ENCODE peak calls at places on chromosomes 16 and 17, in four cellular contexts. X, I, C and A are unnamed samples.

GRCh38 chr17:7508846-7509245 is 24.7 kb downstream of the POLR2A start:
- DNase-seq in X (no peak), I (peak), C (no peak), A (no peak)

GRCh38 chr17:16484445-16485169 is 7.4 kb downstream of the LRRC75A start:
- DNase-seq in X (no peak), I (no peak), C (no peak), A (no peak)

GRCh38 chr16:1781254-1781653 is 1.1 kb downstream of the SPSB3 start:
- DNase-seq in X (peak), I (no peak), C (no peak), A (no peak)

GRCh38 chr16:1390239-1390638 is 24.3 kb downstream of the UNKL start:
- DNase-seq in X (no peak), I (no peak), C (no peak), A (no peak)

GRCh38 chr16:81837312-81837748 is 58.2 kb downstream of the PLCG2 start:
- DNase-seq in X (no peak), I (no peak), C (no peak), A (no peak)

GRCh38 chr17:63096426-63096825 is 130.4 kb downstream of the TANC2 start:
- DNase-seq in X (no peak), I (no peak), C (peak), A (peak)

GRCh38 chr16:84040206-84040822 is 2.3 kb downstream of the SLC38A8 start:
- DNase-seq in X (no peak), I (no peak), C (no peak), A (no peak)

GRCh38 chr16:74372953-74373846 is 2.9 kb upstream of the NPIPB15 start:
- DNase-seq in X (no peak), I (no peak), C (no peak), A (no peak)

GRCh38 chr17:77501101-77501566 is 360.4 kb downstream of the SEC14L1 start:
- DNase-seq in X (no peak), I (peak), C (no peak), A (no peak)

GRCh38 chr17:7971651-7972050 is 30.8 kb upstream of the GUCY2D start:
- DNase-seq in X (no peak), I (no peak), C (no peak), A (no peak)

GRCh38 chr16:80803341-80804060 is 897 bp downstream of the CDYL2 start:
- DNase-seq in X (peak), I (peak), C (peak), A (no peak)

GRCh38 chr16:56632160-56632847 is at the start of gene MT1M:
- DNase-seq in X (peak), I (no peak), C (no peak), A (no peak)

GRCh38 chr16:56631832-56632159 is 663 bp upstream of the MT1M start:
- DNase-seq in X (no peak), I (no peak), C (no peak), A (no peak)

GRCh38 chr16:56633535-56633934 is 1.1 kb downstream of the MT1M start:
- DNase-seq in X (no peak), I (no peak), C (no peak), A (no peak)

GRCh38 chr16:56631197-56631596 is 1.3 kb upstream of the MT1M start:
- DNase-seq in X (no peak), I (no peak), C (no peak), A (no peak)

DNA sequence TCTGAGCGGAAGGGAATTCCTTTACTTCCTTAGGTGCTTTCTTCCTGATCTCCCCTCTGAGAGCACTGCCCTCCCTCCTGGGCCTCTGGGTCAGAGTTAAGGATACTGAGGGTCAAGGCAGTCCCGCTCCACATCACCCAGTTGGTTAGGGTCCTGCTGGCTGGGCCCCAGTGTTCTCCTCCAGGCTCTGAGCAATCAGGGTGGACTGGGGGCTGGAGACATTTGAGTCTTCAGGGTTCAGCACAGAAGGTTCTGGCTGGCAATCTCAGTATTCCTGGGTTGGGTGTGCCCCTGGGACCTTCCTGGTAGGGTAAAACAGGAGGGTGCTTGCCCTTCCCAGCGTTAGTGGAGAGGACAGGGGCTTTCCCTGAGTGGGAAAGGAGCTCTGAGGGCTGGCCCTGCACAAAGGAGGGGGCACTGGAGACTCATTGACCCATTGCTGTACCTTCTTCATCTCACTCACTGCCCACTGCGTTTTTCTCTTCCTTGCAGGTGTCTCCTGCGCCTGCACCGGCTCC is 448 bp downstream of the MT1M start:
- DNase-seq in X (no peak), I (no peak), C (no peak), A (no peak)
- H3K4me3 ChIP-seq in X (peak), I (peak), C (peak), A (peak)

GRCh38 chr16:47848481-47849109 is 307.2 kb downstream of the ABCC12 start:
- DNase-seq in X (no peak), I (no peak), C (peak), A (peak)
- TF ChIP-seq CTCF in X (no peak), I (no peak), C (no peak), A (no peak)

GRCh38 chr17:42458497-42459255 is at the start of gene ATP6V0A1:
- DNase-seq in X (peak), I (peak), C (peak), A (no peak)

GRCh38 chr17:42459256-42459982 is 741 bp downstream of the ATP6V0A1 start:
- DNase-seq in X (peak), I (peak), C (peak), A (no peak)

GRCh38 chr17:42459983-42460300 is 1.3 kb downstream of the ATP6V0A1 start:
- DNase-seq in X (no peak), I (no peak), C (peak), A (no peak)

GRCh38 chr17:42456223-42457106 is 2.2 kb upstream of the ATP6V0A1 start:
- DNase-seq in X (no peak), I (no peak), C (peak), A (no peak)

DNA sequence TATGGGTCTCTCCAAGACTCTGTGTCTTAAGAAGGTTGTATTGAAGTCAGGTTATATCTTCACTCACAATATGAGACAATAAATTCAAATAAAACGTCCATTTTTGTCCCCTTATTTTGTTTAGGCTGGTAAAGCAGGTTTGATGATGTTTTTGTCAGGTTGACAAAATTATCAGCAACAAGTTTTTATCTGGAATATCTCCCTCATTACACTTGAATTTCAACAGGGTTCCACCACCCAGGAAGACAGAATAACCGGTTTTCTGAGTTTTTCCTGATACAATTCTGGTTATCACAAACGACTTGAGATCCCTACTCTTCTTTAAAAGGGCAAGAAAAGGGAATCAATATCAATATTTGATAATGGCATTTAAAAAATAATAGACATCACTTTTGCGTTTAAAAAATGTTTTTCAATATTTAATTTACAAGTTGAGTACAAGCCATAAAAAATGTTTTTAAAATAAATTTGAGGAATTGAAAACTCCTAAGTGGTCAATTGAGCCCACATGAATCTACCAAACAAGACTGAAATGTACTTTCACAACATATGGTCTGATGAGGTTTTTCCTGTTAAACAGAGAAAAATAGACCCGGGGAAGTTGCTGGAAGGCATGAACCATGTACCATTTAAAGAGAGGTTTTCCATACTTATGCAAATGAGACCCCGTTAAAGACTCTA is 1.4 kb upstream of the ATP6V0A1 start:
- DNase-seq in X (no peak), I (no peak), C (peak), A (no peak)
- H3K4me3 ChIP-seq in X (no peak), I (no peak), C (no peak), A (no peak)

GRCh38 chr17:32755045-32755805 is 121.7 kb downstream of the MYO1D start:
- DNase-seq in X (no peak), I (no peak), C (peak), A (peak)
- TF ChIP-seq CTCF in X (peak), I (peak), C (peak), A (peak)

GRCh38 chr17:18921485-18921884 is 30.5 kb upstream of the SLC5A10 start:
- DNase-seq in X (no peak), I (no peak), C (no peak), A (no peak)

GRCh38 chr17:18920911-18921441 is 31.0 kb upstream of the SLC5A10 start:
- DNase-seq in X (no peak), I (no peak), C (peak), A (no peak)

GRCh38 chr17:18919963-18920362 is 32.0 kb upstream of the SLC5A10 start:
- DNase-seq in X (no peak), I (peak), C (no peak), A (no peak)

GRCh38 chr17:18917506-18918032 is 34.4 kb upstream of the SLC5A10 start:
- DNase-seq in X (no peak), I (no peak), C (no peak), A (no peak)

GRCh38 chr17:18916816-18917496 is 35.0 kb upstream of the SLC5A10 start:
- DNase-seq in X (no peak), I (no peak), C (peak), A (no peak)
- H3K4me3 ChIP-seq in X (no peak), I (no peak), C (no peak), A (no peak)

DNA sequence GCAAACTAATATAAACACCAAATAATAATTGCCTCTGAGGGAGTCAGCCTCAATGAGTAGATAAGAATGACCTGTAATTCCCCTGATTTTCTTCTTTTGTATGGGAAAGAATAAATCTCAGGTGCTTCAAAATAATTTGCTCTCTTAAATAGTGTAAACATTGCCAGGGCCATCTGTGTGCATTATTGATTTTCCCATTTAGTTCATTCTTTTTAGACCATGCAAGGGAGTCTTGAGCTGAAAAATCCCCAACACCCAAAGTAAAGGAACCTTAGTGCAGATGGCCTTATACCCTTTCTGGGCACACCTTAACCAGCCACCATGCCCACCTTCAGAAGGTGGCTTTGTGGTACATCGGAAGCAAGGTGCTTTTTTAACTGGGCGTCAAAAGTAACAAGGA is 267.2 kb downstream of the TMEM114 start:
- DNase-seq in X (no peak), I (no peak), C (no peak), A (no peak)
- TF ChIP-seq CTCF in X (no peak), I (no peak), C (no peak), A (no peak)

GRCh38 chr17:21287703-21288449 is 3.4 kb downstream of the MAP2K3 start:
- DNase-seq in X (peak), I (peak), C (peak), A (peak)
- H3K4me3 ChIP-seq in X (peak), I (peak), C (peak), A (peak)

GRCh38 chr16:66714062-66714461 is 17.5 kb upstream of the CMTM4 start:
- DNase-seq in X (no peak), I (no peak), C (no peak), A (no peak)

GRCh38 chr16:66714659-66715307 is 18.2 kb upstream of the CMTM4 start:
- DNase-seq in X (no peak), I (peak), C (no peak), A (no peak)

GRCh38 chr16:66717776-66718175 is 21.2 kb upstream of the CMTM4 start:
- DNase-seq in X (no peak), I (no peak), C (no peak), A (no peak)

GRCh38 chr16:66719246-66719645 is 22.7 kb upstream of the CMTM4 start:
- DNase-seq in X (no peak), I (no peak), C (no peak), A (no peak)

DNA sequence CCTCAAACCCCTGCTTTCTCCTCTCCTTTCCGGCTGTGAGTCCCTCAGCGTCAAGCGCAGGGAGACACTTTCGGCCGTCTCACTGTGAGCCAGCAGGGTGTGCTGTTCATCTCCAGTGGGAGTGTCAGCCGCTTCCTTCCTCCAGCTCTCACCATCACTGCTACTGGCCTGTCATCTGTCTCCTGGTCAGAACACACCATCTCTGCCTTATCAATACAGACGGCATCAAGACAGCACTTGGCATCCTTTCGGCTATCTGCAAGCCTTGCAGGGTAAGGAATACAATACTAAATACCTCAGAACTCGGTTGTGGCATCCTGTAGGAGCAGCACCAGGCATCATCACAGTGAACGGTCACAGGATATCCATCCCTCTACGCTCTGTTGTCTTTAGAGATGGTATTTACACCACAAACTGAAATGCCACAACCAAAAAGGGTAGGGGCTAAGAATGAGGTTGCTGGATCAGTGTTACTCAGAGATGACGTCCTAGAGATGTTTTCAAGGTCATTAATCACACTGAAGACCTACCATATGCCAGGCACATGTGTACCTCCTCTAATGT is 20.7 kb upstream of the CMTM4 start:
- DNase-seq in X (peak), I (peak), C (peak), A (peak)
- TF ChIP-seq CTCF in X (peak), I (peak), C (peak), A (peak)